ENCODE peak calls at places on chromosome 7, in four cellular contexts. I, R, P and L are unnamed samples.

GRCh38 chr7:46969303-46970130 is 612.4 kb downstream of the TNS3 start:
- DNase-seq in I (no peak), R (no peak), P (no peak), L (peak; percentile 20)

GRCh38 chr7:5597772-5598171 is 174.1 kb upstream of the TNRC18 start:
- DNase-seq in I (no peak), R (peak; percentile 56), P (no peak), L (no peak)

GRCh38 chr7:151745090-151745638 is 131.8 kb downstream of the PRKAG2 start:
- DNase-seq in I (no peak), R (peak; percentile 47), P (no peak), L (peak; percentile 89)

GRCh38 chr7:106050002-106050742 is 61.9 kb downstream of the SYPL1 start:
- DNase-seq in I (no peak), R (peak; percentile 46), P (no peak), L (peak; percentile 59)

GRCh38 chr7:77239471-77239870 is 39.9 kb upstream of the FGL2 start:
- DNase-seq in I (no peak), R (no peak), P (no peak), L (no peak)

GRCh38 chr7:38306136-38306535 is 32.7 kb upstream of the TARP start:
- DNase-seq in I (no peak), R (no peak), P (no peak), L (peak; percentile 45)

GRCh38 chr7:88450874-88451273 is 144.2 kb upstream of the STEAP4 start:
- DNase-seq in I (no peak), R (no peak), P (no peak), L (no peak)

GRCh38 chr7:33893377-33893776 is 12.0 kb upstream of the BMPER start:
- DNase-seq in I (no peak), R (no peak), P (no peak), L (no peak)

GRCh38 chr7:30598121-30598876 is 3.6 kb downstream of the GARS1 start:
- DNase-seq in I (no peak), R (no peak), P (no peak), L (peak; percentile 16)

GRCh38 chr7:158868754-158869410 is 12.5 kb downstream of the DYNC2I1 start:
- DNase-seq in I (no peak), R (no peak), P (no peak), L (no peak)

GRCh38 chr7:149573519-149573918 is 75.9 kb upstream of the ZNF746 start:
- DNase-seq in I (no peak), R (no peak), P (no peak), L (no peak)

GRCh38 chr7:22248111-22248809 is 108.7 kb downstream of the RAPGEF5 start:
- DNase-seq in I (no peak), R (no peak), P (no peak), L (peak; percentile 26)

GRCh38 chr7:104772405-104772821 is 241.6 kb upstream of the KMT2E start:
- DNase-seq in I (no peak), R (no peak), P (no peak), L (no peak)

GRCh38 chr7:155842496-155843265 is 30.4 kb upstream of the SHH start:
- DNase-seq in I (no peak), R (no peak), P (no peak), L (no peak)

GRCh38 chr7:51471199-51472016 is 154.8 kb upstream of the COBL start:
- DNase-seq in I (no peak), R (no peak), P (no peak), L (no peak)

GRCh38 chr7:111639894-111640293 is 77.6 kb upstream of the IMMP2L start:
- DNase-seq in I (no peak), R (no peak), P (no peak), L (peak; percentile 15)

GRCh38 chr7:2003451-2003930 is 229.3 kb downstream of the MAD1L1 start:
- DNase-seq in I (no peak), R (no peak), P (no peak), L (no peak)

GRCh38 chr7:45888993-45889366 is 692 bp downstream of the IGFBP1 start:
- DNase-seq in I (no peak), R (no peak), P (no peak), L (no peak)

GRCh38 chr7:101990811-101991418 is 173.5 kb downstream of the CUX1 start:
- DNase-seq in I (peak; percentile 88), R (no peak), P (no peak), L (no peak)

GRCh38 chr7:157851501-157852067 is 514.8 kb downstream of the DNAJB6 start:
- DNase-seq in I (no peak), R (peak; percentile 19), P (no peak), L (no peak)

GRCh38 chr7:1940402-1940786 is 270.3 kb downstream of the ELFN1 start:
- DNase-seq in I (peak; percentile 55), R (peak; percentile 33), P (no peak), L (no peak)

GRCh38 chr7:151631968-151632749 is 112.5 kb upstream of the RHEB start:
- DNase-seq in I (peak; percentile 24), R (peak; percentile 89), P (peak; percentile 68), L (peak; percentile 64)

GRCh38 chr7:100655908-100656674 is at the start of gene ACTL6B:
- DNase-seq in I (no peak), R (peak; percentile 89), P (peak; percentile 56), L (peak; percentile 18)

GRCh38 chr7:128165927-128166420 is 75.1 kb upstream of the LEP start:
- DNase-seq in I (no peak), R (no peak), P (no peak), L (no peak)

GRCh38 chr7:128167316-128167691 is 73.8 kb upstream of the LEP start:
- DNase-seq in I (no peak), R (peak; percentile 59), P (no peak), L (peak; percentile 75)

GRCh38 chr7:128168667-128169210 is 72.3 kb upstream of the LEP start:
- DNase-seq in I (no peak), R (peak; percentile 61), P (peak; percentile 12), L (no peak)

GRCh38 chr7:128166603-128167315 is 74.3 kb upstream of the LEP start:
- DNase-seq in I (no peak), R (no peak), P (no peak), L (no peak)

DNA sequence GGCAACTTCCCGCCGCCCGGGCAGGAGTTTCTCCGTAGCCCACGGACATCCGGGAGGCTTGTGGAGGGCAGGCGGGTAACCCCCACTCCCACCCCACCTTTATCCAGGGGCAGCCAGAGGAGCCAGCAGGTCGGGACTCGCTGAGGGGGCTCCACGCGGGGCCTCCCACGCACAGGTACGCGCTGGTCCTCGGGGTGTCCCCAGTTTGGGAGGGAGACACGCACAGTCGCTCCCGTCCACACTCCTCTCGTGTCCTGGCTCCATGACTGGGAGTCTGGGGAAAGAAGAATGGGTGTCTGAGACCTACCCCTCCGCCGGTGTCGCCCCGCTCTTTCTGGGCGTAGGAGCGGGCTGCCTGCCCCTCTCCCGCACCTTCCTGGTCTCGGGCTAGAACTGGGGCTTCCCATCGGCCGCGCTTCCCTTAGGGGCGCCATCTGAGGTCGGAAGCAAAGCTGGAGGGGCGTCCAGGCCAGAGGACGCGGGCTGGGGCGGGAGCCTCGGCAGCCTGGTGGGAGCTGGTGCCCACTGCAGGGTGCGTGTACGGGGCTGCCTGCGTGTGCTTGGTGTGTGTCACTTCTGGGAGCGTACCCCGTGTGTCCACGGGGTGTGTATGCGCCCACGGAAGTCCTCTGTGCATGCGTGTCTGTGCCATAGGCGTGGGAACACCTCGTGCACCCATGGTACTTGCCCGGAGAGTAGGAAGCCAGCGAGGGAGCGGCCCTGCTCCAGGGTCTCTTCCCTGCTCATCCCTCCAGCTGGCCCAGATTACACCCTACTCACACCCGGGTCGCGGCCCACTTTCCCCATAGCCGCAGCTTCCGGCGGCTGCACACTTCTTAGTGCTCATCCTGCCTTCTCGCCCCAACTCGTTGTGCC is 73.0 kb upstream of the LEP start:
- DNase-seq in I (no peak), R (no peak), P (no peak), L (no peak)
- TF ChIP-seq FOS in I (no peak), R (no peak), P (no peak), L (no peak)

GRCh38 chr7:124856299-124856888 is 73.2 kb downstream of the POT1 start:
- DNase-seq in I (no peak), R (peak; percentile 52), P (peak; percentile 61), L (peak; percentile 61)

GRCh38 chr7:124857672-124858235 is 71.9 kb downstream of the POT1 start:
- DNase-seq in I (no peak), R (no peak), P (no peak), L (no peak)
- TF ChIP-seq FOS in I (no peak), R (no peak), P (no peak), L (no peak)

GRCh38 chr7:132187869-132188789 is 388.1 kb downstream of the PLXNA4 start:
- DNase-seq in I (no peak), R (no peak), P (no peak), L (no peak)
- TF ChIP-seq FOS in I (no peak), R (no peak), P (no peak), L (no peak)

GRCh38 chr7:148242271-148242801 is 348.2 kb upstream of the C7orf33 start:
- DNase-seq in I (no peak), R (peak; percentile 63), P (no peak), L (peak; percentile 16)
- TF ChIP-seq FOS in I (no peak), R (no peak), P (no peak), L (no peak)